ENCODE peak calls at places on chromosomes 4 and X, in six cellular contexts. N is GM23248; X is right cardiac atrium; C is CD4-positive, CD25-positive, alpha-beta regulatory T cell; L is HCT116; U is lower lobe of right lung. A is an unnamed sample.

GRCh38 chr4:54879576-54879975 is 221.8 kb downstream of the KIT start:
- DNase-seq in N (peak), X (no peak), C (no peak), L (no peak), U (no peak), A (no peak)

GRCh38 chr4:175833574-175834350 is 21.7 kb upstream of the GPM6A start:
- DNase-seq in N (no peak), X (no peak), C (no peak), L (no peak), U (no peak), A (no peak)

GRCh38 chr4:4784379-4784778 is 75.1 kb upstream of the MSX1 start:
- DNase-seq in N (no peak), X (no peak), C (no peak), L (no peak), U (no peak), A (no peak)

GRCh38 chrX:151680805-151681204 is 14.5 kb upstream of the PRRG3 start:
- DNase-seq in N (peak), X (peak), C (peak), L (peak), U (no peak), A (peak)

GRCh38 chr4:41652971-41653370 is 95.6 kb downstream of the PHOX2B start:
- DNase-seq in N (peak), X (no peak), C (no peak), L (no peak), U (no peak), A (no peak)

GRCh38 chr4:41072021-41072777 is 142.1 kb downstream of the APBB2 start:
- DNase-seq in N (no peak), X (no peak), C (no peak), L (no peak), U (no peak), A (no peak)

GRCh38 chr4:161937151-161937550 is 226.6 kb downstream of the FSTL5 start:
- DNase-seq in N (no peak), X (no peak), C (no peak), L (no peak), U (no peak), A (no peak)

GRCh38 chrX:151697537-151697936 is 2.3 kb downstream of the PRRG3 start:
- DNase-seq in N (peak), X (no peak), C (no peak), L (no peak), U (no peak), A (no peak)

GRCh38 chr4:60805500-60806313 is 394.4 kb upstream of the ADGRL3 start:
- DNase-seq in N (peak), X (no peak), C (no peak), L (no peak), U (no peak), A (no peak)

GRCh38 chr4:105210901-105211300 is 64.2 kb downstream of the TET2 start:
- DNase-seq in N (no peak), X (no peak), C (no peak), L (no peak), U (no peak), A (peak)

GRCh38 chr4:102616661-102617060 is 115.5 kb downstream of the NFKB1 start:
- DNase-seq in N (no peak), X (no peak), C (no peak), L (no peak), U (no peak), A (no peak)

GRCh38 chr4:30537462-30537861 is 182.7 kb upstream of the PCDH7 start:
- DNase-seq in N (peak), X (no peak), C (no peak), L (peak), U (no peak), A (peak)

GRCh38 chrX:63784346-63784901 is 590 bp downstream of the ARHGEF9 start:
- DNase-seq in N (no peak), X (no peak), C (no peak), L (no peak), U (no peak), A (no peak)

DNA sequence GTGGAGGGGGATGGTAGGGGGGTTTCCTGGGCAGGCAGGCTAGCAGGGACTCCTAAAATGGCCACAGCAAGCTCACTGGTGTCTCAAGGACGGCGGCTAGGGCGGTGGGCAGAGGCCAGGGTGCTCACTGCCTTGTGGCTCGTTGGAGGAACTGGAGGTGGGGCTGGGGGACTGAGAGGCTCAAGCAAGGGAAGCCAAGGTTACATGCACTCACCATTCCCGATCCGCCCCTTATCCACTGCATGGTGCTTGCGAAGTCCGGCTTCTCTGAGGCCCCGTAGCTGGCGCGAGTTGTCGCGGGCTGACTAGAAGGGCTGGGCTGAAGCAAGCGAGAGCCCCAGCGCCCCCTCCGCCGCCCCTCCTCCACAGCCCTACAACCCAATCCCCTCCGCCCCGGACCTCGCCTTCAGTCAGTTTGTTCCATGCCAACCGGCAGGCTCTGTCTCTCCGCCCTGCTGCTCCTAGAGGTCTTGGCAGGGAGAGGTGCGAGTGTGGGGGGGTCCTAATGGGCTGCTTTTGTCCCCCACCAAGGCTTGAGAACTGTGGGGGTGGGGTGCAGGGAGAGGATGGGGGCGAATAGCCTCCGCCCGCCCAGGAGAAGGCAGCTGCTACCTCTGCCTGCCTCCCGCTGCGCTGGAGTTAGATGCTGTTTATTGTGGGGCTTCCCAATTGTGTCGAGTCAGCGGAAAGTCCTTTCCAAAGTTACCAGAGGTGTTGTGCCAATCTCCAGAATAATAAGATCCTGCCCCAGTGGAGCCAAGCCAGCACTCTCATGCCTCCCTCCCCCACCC is at the start of gene ARHGEF9:
- DNase-seq in N (peak), X (peak), C (no peak), L (no peak), U (no peak), A (no peak)
- H3K27ac ChIP-seq in N (no peak), X (peak), C (no peak), L (no peak), U (no peak), A (no peak)

GRCh38 chr4:153034681-153035080 is 98.6 kb downstream of the FHDC1 start:
- DNase-seq in N (no peak), X (no peak), C (no peak), L (no peak), U (no peak), A (no peak)
- H3K27ac ChIP-seq in N (no peak), X (no peak), C (no peak), L (no peak), U (no peak), A (no peak)

GRCh38 chr4:183968931-183969330 is 63.8 kb downstream of the STOX2 start:
- DNase-seq in N (no peak), X (no peak), C (no peak), L (no peak), U (no peak), A (no peak)
- H3K27ac ChIP-seq in N (no peak), X (no peak), C (no peak), L (no peak), U (no peak), A (no peak)

DNA sequence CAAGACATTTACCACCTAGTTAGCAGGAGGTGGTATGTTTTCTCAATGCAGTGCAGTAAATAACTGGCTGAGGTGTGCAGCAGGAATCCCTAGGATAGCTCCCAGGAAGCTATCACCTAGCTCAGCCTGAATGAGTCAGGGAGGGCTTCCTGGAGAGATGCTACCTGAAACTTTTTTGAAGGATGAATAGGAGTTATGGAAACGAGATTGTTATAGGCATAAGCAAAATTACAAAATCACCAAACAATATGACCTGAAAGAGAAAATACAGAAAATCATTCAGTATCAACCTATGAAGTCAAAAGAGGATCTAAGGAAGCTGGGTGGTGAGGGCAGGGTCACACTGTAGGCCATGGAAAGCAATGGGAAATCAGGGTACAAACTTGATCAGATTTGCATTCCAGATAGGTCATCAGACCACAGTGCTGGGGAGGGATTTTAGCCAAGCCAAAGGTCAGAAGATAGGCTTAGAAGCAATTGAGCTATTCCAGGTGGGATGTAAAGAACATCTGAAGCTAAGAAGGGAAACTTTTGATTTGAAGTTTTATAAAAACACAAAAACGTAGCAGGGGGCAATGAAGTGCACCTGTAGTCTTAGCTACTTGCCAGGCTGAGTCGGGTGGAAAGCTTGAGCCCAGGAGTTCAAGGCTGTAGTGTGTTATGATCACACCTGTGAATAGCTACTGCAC is 11.3 kb downstream of the AREG start:
- DNase-seq in N (no peak), X (no peak), C (no peak), L (no peak), U (no peak), A (no peak)
- H3K27ac ChIP-seq in N (no peak), X (no peak), C (no peak), L (peak), U (no peak), A (peak)

DNA sequence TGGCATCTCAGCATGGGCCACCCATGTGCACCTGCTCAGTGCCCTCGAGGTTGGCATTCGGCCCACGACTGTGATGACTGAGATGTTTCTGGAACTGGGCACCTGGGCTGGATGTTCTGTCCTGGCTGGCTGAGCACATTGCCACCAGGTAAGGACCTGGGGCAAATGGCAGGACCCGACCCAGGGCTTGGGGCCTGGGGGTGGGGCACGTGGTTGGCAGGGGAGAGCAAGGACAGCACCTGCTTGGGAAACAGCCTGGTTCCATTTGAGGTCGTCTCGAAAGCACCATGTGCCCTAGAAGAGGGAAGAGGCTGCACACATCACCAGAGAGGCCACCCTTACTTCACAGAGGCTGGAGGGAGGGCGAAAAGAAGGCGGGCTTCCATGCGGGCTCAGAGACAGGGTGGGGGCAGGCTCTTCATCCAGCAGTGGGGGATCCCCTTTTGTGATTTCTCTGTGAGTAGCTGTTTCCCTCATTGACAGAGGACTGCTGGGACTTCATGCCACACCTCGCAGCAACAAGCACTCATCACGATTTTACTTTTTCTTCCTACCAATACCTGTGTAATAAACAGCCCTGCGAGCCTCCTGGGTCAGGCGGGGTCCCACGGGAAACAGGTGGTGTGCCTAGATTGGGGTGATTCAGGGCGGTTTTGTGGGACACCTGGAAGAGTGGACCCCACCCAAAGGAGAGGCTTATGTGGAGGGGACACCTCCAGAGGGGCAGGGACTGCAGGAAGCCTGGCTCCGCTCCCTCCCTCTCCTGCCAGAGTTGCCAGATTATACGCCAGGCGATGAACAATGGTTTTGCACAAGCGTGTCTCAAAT is 12.0 kb downstream of the TMEM187 start:
- DNase-seq in N (no peak), X (no peak), C (no peak), L (no peak), U (no peak), A (no peak)
- H3K27ac ChIP-seq in N (no peak), X (peak), C (peak), L (no peak), U (peak), A (no peak)